ENCODE peak calls at places on chromosomes 4 and X, in four cellular contexts. E is SK-N-SH, O is GM12878, I is K562. N is an unnamed sample.

GRCh38 chr4:15493411-15493810 is 23.7 kb downstream of the CC2D2A start:
- DNase-seq in E (no peak), O (no peak), I (no peak), N (no peak)

GRCh38 chr4:155541716-155542115 is 124.9 kb upstream of the GUCY1A1 start:
- DNase-seq in E (no peak), O (no peak), I (no peak), N (no peak)

GRCh38 chr4:46844325-46844917 is 64.6 kb downstream of the COX7B2 start:
- DNase-seq in E (peak), O (peak), I (peak), N (peak)

GRCh38 chr4:13364178-13364577 is 120.0 kb downstream of the RAB28 start:
- DNase-seq in E (no peak), O (no peak), I (no peak), N (no peak)

GRCh38 chr4:112852586-112852985 is 196.9 kb upstream of the ANK2 start:
- DNase-seq in E (no peak), O (no peak), I (no peak), N (no peak)

GRCh38 chrX:130085551-130085986 is 24.7 kb downstream of the ELF4 start:
- DNase-seq in E (no peak), O (no peak), I (no peak), N (no peak)

GRCh38 chr4:111398906-111399330 is 746.3 kb upstream of the FAM241A start:
- DNase-seq in E (no peak), O (no peak), I (no peak), N (no peak)

GRCh38 chr4:133268205-133268604 is 119.1 kb downstream of the PCDH10 start:
- DNase-seq in E (no peak), O (no peak), I (peak), N (no peak)

GRCh38 chr4:40630335-40631021 is 814 bp upstream of the RBM47 start:
- DNase-seq in E (peak), O (peak), I (no peak), N (peak)

GRCh38 chr4:138775485-138775884 is 240.1 kb upstream of the NOCT start:
- DNase-seq in E (no peak), O (no peak), I (no peak), N (no peak)

GRCh38 chr4:10623241-10623640 is 61.3 kb downstream of the CLNK start:
- DNase-seq in E (no peak), O (no peak), I (no peak), N (no peak)

GRCh38 chr4:183139058-183139740 is 40.1 kb downstream of the WWC2 start:
- DNase-seq in E (no peak), O (no peak), I (no peak), N (no peak)

GRCh38 chrX:52265713-52266112 is 81.0 kb downstream of the MAGED4 start:
- DNase-seq in E (no peak), O (no peak), I (no peak), N (no peak)

GRCh38 chrX:698246-698645 is 67.7 kb downstream of the SHOX start:
- DNase-seq in E (no peak), O (no peak), I (no peak), N (no peak)

GRCh38 chrX:72023071-72023470 is 108.6 kb downstream of the RTL5 start:
- DNase-seq in E (no peak), O (no peak), I (no peak), N (no peak)

GRCh38 chr4:156197216-156197615 is 243.6 kb upstream of the CTSO start:
- DNase-seq in E (no peak), O (no peak), I (no peak), N (no peak)

GRCh38 chr4:55503164-55503563 is 43.5 kb downstream of the CLOCK start:
- DNase-seq in E (no peak), O (no peak), I (peak), N (no peak)

GRCh38 chr4:20272411-20272872 is 20.7 kb downstream of the SLIT2 start:
- DNase-seq in E (no peak), O (no peak), I (no peak), N (no peak)

GRCh38 chr4:73679836-73680235 is 59.6 kb upstream of the RASSF6 start:
- DNase-seq in E (no peak), O (no peak), I (no peak), N (no peak)

GRCh38 chr4:52957791-52958190 is 95.7 kb downstream of the RASL11B start:
- DNase-seq in E (no peak), O (no peak), I (no peak), N (no peak)

GRCh38 chr4:17578482-17578891 is 1.5 kb downstream of the LAP3 start:
- DNase-seq in E (no peak), O (peak), I (no peak), N (no peak)

GRCh38 chr4:113222006-113222405 is 172.6 kb downstream of the ANK2 start:
- DNase-seq in E (no peak), O (no peak), I (no peak), N (no peak)

GRCh38 chr4:89109841-89110540 is 1.3 kb upstream of the TIGD2 start:
- DNase-seq in E (peak), O (no peak), I (no peak), N (no peak)

GRCh38 chrX:37871626-37872302 is 24.4 kb upstream of the DYNLT3 start:
- DNase-seq in E (no peak), O (no peak), I (peak), N (peak)

GRCh38 chr4:77358315-77358928 is 201.4 kb downstream of the CCNG2 start:
- DNase-seq in E (peak), O (no peak), I (peak), N (peak)

GRCh38 chr4:47562297-47562696 is 77.2 kb downstream of the ATP10D start:
- DNase-seq in E (no peak), O (no peak), I (no peak), N (no peak)

GRCh38 chr4:57073559-57073958 is 36.6 kb downstream of the IGFBP7 start:
- DNase-seq in E (no peak), O (no peak), I (no peak), N (no peak)

GRCh38 chr4:189279188-189279587 is 661.5 kb upstream of the FRG1 start:
- DNase-seq in E (no peak), O (no peak), I (no peak), N (no peak)

GRCh38 chr4:109676886-109677285 is 26.4 kb downstream of the CASP6 start:
- DNase-seq in E (no peak), O (no peak), I (no peak), N (no peak)

GRCh38 chr4:173515458-173515857 is 14.6 kb downstream of the HAND2 start:
- DNase-seq in E (no peak), O (no peak), I (no peak), N (no peak)

GRCh38 chr4:113452868-113453620 is 308.5 kb downstream of the CAMK2D start:
- DNase-seq in E (no peak), O (no peak), I (no peak), N (no peak)

GRCh38 chrX:41332408-41332987 is 1.5 kb upstream of the DDX3X start:
- DNase-seq in E (no peak), O (no peak), I (peak), N (no peak)

GRCh38 chrX:41333994-41334865 is at the start of gene DDX3X:
- DNase-seq in E (peak), O (peak), I (peak), N (peak)

GRCh38 chrX:41333744-41333993 is 293 bp upstream of the DDX3X start:
- DNase-seq in E (no peak), O (peak), I (peak), N (peak)

GRCh38 chrX:41332005-41332404 is 2.0 kb upstream of the DDX3X start:
- DNase-seq in E (no peak), O (no peak), I (peak), N (no peak)

GRCh38 chrX:41332988-41333743 is 796 bp upstream of the DDX3X start:
- DNase-seq in E (peak), O (peak), I (peak), N (peak)
- TF ChIP-seq FOXM1 in E (no peak), O (no peak), I (no peak), N (no peak)

GRCh38 chrX:7908821-7909220 is 18.4 kb downstream of the PNPLA4 start:
- DNase-seq in E (no peak), O (no peak), I (no peak), N (no peak)

GRCh38 chrX:7904557-7904956 is 22.7 kb downstream of the PNPLA4 start:
- DNase-seq in E (no peak), O (no peak), I (no peak), N (no peak)
- TF ChIP-seq FOXM1 in E (no peak), O (no peak), I (no peak), N (no peak)

GRCh38 chr4:153564630-153565525 is 98.7 kb downstream of the TMEM131L start:
- DNase-seq in E (no peak), O (no peak), I (no peak), N (no peak)
- TF ChIP-seq FOXM1 in E (no peak), O (no peak), I (no peak), N (no peak)

DNA sequence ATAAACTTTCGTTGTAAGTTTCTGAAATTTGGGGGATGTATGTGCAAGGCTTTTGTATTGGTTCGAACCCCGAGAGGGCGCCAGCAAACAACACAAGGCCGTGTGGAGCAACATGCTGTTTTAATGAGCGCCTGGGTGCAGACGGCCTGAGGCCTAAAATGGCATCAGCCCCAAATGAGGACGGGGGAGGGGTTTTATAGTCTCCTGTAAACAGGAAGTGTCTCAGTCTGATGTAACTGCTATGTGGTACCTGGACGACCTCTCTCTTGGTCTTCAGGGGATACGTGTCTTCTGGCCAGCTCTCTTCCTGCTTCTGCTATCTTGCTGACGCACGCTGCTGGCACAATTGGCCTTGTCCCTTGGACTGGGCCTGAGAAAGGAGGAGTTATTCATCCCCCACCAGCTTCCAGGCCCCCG is 1348.0 kb downstream of the ADGRL3 start:
- DNase-seq in E (no peak), O (no peak), I (no peak), N (no peak)
- TF ChIP-seq FOXM1 in E (no peak), O (no peak), I (no peak), N (no peak)

DNA sequence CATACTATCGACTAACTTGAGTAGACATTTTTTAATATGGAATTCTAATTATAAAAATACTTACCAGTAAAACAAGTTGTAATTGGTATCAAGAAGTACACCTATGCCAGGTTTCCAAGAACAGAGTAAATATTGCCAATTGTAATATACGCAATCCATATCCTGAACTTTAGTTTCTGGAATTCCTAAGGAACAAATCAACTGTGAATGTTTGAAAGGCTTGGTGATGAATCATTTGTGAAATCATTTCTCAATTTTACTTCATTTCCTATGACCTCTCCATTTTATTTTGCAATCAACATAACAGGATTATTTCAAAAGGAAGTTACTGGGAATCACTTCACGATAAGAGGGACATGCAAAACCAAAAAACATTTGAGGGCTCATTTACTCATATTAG is 3.7 kb downstream of the IL13RA2 start:
- DNase-seq in E (no peak), O (no peak), I (no peak), N (no peak)
- TF ChIP-seq FOXM1 in E (no peak), O (no peak), I (no peak), N (no peak)

DNA sequence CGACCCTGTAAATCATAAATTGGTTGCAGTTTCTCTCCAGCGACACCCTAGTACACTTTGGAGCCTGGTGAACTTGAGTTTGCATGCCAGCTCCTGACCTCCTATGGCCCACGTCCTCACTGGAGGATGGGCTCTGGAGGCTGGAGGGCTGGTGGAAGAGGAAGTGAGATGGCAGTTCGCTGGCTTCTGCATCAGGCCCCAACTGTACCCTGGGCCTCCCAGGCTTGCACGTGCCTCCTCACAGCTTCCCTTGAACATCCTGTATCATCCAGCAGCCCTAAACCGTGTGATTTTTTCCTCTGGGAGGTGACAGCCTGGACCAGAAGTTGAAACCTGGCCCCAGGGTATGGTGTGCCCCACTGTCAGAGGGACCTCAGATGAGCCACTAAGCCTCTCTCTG is 78.5 kb downstream of the HTRA3 start:
- DNase-seq in E (no peak), O (no peak), I (no peak), N (no peak)
- TF ChIP-seq FOXM1 in E (no peak), O (no peak), I (no peak), N (no peak)

DNA sequence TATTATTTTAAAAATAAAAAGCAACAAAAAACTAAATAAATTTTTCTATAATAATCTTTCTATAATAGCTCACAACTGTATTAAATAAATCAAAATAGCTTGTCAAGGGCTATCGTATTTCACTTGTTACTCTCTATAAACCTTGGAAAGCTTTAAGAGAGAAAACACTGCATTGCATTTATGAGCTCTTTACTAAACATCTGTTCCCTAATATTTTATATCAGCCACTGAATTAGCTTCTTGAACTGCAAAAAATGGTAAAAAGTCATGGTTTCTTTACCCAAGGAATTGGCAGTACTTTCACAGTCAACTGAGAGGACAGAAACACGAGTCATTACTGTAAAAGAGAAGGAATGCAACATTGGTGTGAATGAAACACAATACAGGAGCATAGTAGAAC is 671.2 kb downstream of the PCDH18 start:
- DNase-seq in E (no peak), O (no peak), I (no peak), N (no peak)
- TF ChIP-seq FOXM1 in E (no peak), O (no peak), I (no peak), N (no peak)

GRCh38 chrX:3791449-3791848 is 78.0 kb upstream of the PRKX start:
- DNase-seq in E (no peak), O (no peak), I (no peak), N (no peak)

GRCh38 chrX:3788494-3789233 is 75.2 kb upstream of the PRKX start:
- DNase-seq in E (no peak), O (no peak), I (no peak), N (no peak)
- TF ChIP-seq FOXM1 in E (no peak), O (no peak), I (no peak), N (no peak)

GRCh38 chr4:8590546-8590880 is 2.1 kb upstream of the CPZ start:
- DNase-seq in E (no peak), O (no peak), I (no peak), N (no peak)

GRCh38 chr4:8591114-8591513 is 1.5 kb upstream of the CPZ start:
- DNase-seq in E (no peak), O (no peak), I (no peak), N (no peak)

GRCh38 chr4:8593268-8594096 is 917 bp downstream of the CPZ start:
- DNase-seq in E (no peak), O (no peak), I (peak), N (no peak)

GRCh38 chr4:8592366-8593267 is at the start of gene CPZ:
- DNase-seq in E (no peak), O (no peak), I (peak), N (no peak)

GRCh38 chr4:8591626-8592365 is 769 bp upstream of the CPZ start:
- DNase-seq in E (no peak), O (no peak), I (no peak), N (no peak)
- TF ChIP-seq FOXM1 in E (no peak), O (no peak), I (no peak), N (no peak)

N was measured in HEK293T.